ENCODE peak calls at places on chromosomes 13 and 19, in four cellular contexts. H is uterus, F is mucosa of descending colon, X is stomach. D is an unnamed sample.

GRCh38 chr13:20418953-20419352 is 106.7 kb downstream of the CRYL1 start:
- DNase-seq in H (no peak), F (no peak), X (no peak), D (no peak)

GRCh38 chr13:40974460-40975407 is 44.4 kb downstream of the ELF1 start:
- DNase-seq in H (no peak), F (no peak), X (no peak), D (no peak)

GRCh38 chr19:14840206-14840605 is 5.2 kb upstream of the OR7A5 start:
- DNase-seq in H (no peak), F (no peak), X (no peak), D (no peak)

GRCh38 chr19:8363803-8364771 is at the start of gene ANGPTL4:
- DNase-seq in H (peak), F (peak), X (peak), D (peak)

GRCh38 chr19:4374451-4375163 is 25.7 kb downstream of the SH3GL1 start:
- DNase-seq in H (peak), F (peak), X (peak), D (peak)

GRCh38 chr13:44163108-44163507 is 210.5 kb upstream of the SERP2 start:
- DNase-seq in H (no peak), F (no peak), X (no peak), D (no peak)

GRCh38 chr13:109764474-109765292 is 21.7 kb downstream of the IRS2 start:
- DNase-seq in H (no peak), F (no peak), X (no peak), D (peak)

GRCh38 chr13:63167699-63168337 is 1752.2 kb upstream of the PCDH20 start:
- DNase-seq in H (no peak), F (no peak), X (no peak), D (no peak)

GRCh38 chr13:93561553-93561952 is 334.9 kb downstream of the GPC6 start:
- DNase-seq in H (no peak), F (no peak), X (no peak), D (no peak)

GRCh38 chr19:55070755-55071502 is 4.7 kb upstream of the EPS8L1 start:
- DNase-seq in H (no peak), F (peak), X (peak), D (no peak)

GRCh38 chr13:33204130-33204927 is 81.2 kb downstream of the STARD13 start:
- DNase-seq in H (peak), F (no peak), X (peak), D (peak)

GRCh38 chr13:98141938-98142426 is 912 bp upstream of the FARP1 start:
- DNase-seq in H (no peak), F (peak), X (peak), D (peak)

GRCh38 chr13:110445183-110445582 is 116.3 kb downstream of the RAB20 start:
- DNase-seq in H (no peak), F (no peak), X (no peak), D (no peak)

GRCh38 chr13:95503662-95504061 is 48.9 kb upstream of the CLDN10 start:
- DNase-seq in H (no peak), F (no peak), X (no peak), D (no peak)

GRCh38 chr19:41872384-41872774 is 4.7 kb upstream of the CD79A start:
- DNase-seq in H (no peak), F (peak), X (no peak), D (no peak)

GRCh38 chr19:55962186-55962585 is 14.6 kb downstream of the NLRP8 start:
- DNase-seq in H (no peak), F (no peak), X (no peak), D (no peak)

GRCh38 chr19:3140667-3141038 is 4.8 kb downstream of the GNA15 start:
- DNase-seq in H (no peak), F (peak), X (no peak), D (no peak)

GRCh38 chr13:52127783-52128702 is 830 bp downstream of the NEK5 start:
- DNase-seq in H (peak), F (peak), X (peak), D (no peak)

GRCh38 chr13:112893570-112894422 is 75.2 kb upstream of the MCF2L start:
- DNase-seq in H (no peak), F (peak), X (peak), D (peak)

GRCh38 chr13:99982741-99983400 is 1.3 kb downstream of the ZIC2 start:
- DNase-seq in H (no peak), F (no peak), X (no peak), D (no peak)

GRCh38 chr13:110347535-110348308 is 40.6 kb downstream of the COL4A2 start:
- DNase-seq in H (peak), F (no peak), X (no peak), D (peak)

GRCh38 chr13:114194853-114195252 is 15.8 kb downstream of the CFAP97D2 start:
- DNase-seq in H (no peak), F (no peak), X (no peak), D (no peak)

GRCh38 chr19:48123907-48124675 is 13.5 kb upstream of the PLA2G4C start:
- DNase-seq in H (no peak), F (no peak), X (no peak), D (no peak)

GRCh38 chr13:31038834-31039552 is 106.5 kb downstream of the TEX26 start:
- DNase-seq in H (no peak), F (no peak), X (no peak), D (no peak)

DNA sequence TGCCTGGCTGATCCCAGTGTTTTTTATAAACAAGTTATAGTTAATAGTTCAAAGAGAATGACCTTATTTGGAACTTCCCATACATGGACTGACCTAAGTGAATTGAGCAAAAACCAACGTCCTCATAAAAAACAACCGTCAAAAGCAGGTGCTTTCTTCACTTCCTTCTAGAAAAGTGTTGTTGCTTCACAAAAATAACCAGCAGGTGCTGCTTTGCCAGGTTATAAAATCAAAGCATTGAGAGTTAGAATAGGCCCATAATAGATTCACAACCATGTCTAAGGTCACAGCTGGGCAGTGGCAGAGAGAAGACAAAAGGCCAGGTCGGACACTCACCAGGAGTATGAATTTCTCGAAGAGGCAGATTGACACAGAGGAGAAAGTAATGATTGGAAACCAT is 9.5 kb downstream of the RUBCNL start:
- DNase-seq in H (no peak), F (no peak), X (no peak), D (no peak)
- H3K4me3 ChIP-seq in H (no peak), F (no peak), X (no peak), D (no peak)

DNA sequence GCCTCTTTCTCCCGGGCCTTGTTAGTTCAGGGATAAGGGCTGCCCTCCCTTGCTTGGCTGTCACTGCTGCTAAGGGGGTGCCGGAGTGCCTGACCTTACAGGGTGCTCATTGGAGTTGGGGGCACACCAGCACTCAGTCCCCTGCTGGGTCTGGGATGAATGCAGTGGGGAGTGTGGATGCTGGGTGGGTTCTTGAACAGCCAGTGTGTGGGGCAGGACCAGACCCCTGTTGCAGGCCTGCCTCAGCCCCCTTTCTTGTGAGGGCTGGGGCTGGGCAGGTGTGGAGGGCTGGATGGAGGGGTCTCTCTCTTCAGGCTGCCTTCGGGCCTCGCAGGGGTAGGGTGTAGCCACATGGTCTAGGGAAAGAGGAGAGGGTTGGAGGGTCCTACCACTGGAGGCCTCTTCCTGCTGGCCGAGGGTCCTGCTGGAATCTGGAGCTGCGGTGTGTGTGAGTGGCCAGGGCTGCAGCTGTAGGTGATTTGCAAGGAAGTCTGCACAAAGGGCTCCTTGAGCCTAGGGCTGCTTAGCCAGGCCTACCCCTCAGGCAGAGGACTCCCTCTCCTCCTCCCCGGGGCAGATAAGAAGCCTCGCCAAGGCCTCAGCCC is 3.2 kb downstream of the CEBPA start:
- DNase-seq in H (no peak), F (peak), X (no peak), D (peak)
- H3K4me3 ChIP-seq in H (no peak), F (no peak), X (peak), D (peak)

GRCh38 chr19:49680473-49681351 is 3.6 kb downstream of the PRMT1 start:
- DNase-seq in H (peak), F (peak), X (peak), D (peak)
- H3K4me3 ChIP-seq in H (peak), F (no peak), X (peak), D (peak)

GRCh38 chr19:44304659-44305193 is at the start of gene ZNF235:
- DNase-seq in H (peak), F (peak), X (peak), D (peak)

GRCh38 chr19:44303305-44303704 is 1.5 kb downstream of the ZNF235 start:
- DNase-seq in H (no peak), F (no peak), X (no peak), D (no peak)

GRCh38 chr19:44306283-44306682 is 1.5 kb upstream of the ZNF235 start:
- DNase-seq in H (no peak), F (no peak), X (no peak), D (no peak)

GRCh38 chr19:44303976-44304568 is 753 bp downstream of the ZNF235 start:
- DNase-seq in H (no peak), F (no peak), X (no peak), D (no peak)

GRCh38 chr19:44305457-44305856 is 632 bp upstream of the ZNF235 start:
- DNase-seq in H (no peak), F (no peak), X (no peak), D (no peak)
- H3K4me3 ChIP-seq in H (no peak), F (no peak), X (peak), D (peak)

DNA sequence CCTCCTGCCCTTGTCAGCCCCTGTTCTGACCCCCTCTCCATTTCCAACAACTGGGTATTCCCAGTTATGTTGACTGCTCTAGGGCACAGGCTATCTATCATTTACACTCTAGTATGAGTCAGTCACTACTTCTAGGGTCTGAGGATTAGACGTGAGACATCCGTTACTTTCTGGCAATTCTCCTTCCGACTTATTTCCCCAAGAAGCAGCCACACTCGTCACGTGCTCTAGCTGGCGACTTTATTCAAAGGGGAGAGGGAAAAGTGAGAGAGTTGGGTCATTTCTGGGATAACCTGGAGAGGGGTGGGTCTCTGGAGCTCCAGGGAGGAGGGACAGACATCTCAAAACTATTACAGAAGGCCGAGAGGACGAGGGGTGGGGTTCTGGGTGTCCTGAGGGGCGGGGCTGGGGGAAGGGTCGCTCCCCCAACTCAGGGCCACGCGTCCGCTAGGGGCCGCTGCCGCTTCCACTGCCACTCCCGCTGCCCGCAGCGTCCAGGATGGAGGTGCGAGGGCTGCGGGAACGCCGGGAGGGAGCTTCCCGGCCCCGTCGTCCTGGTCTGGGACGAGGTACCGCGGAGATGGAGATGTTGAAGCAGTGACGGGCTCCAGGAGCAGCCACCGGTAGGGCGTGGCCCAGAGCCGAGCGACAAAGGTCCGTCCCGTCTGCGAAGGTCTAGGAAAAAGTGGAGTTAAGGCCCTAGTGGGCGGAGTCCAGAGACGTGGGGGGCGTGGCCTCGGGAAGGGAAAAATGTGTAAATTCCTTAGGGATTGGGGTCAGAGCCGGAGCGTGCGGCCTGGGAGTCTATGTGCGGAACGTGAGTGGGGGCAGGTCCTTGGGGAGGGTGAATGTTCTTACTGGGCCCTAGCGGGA is 8.9 kb downstream of the RTBDN start:
- DNase-seq in H (no peak), F (no peak), X (peak), D (no peak)
- H3K4me3 ChIP-seq in H (no peak), F (no peak), X (peak), D (no peak)

GRCh38 chr13:28494537-28494860 is 429 bp downstream of the FLT1 start:
- DNase-seq in H (no peak), F (peak), X (no peak), D (no peak)
- H3K4me3 ChIP-seq in H (peak), F (no peak), X (peak), D (peak)

D was measured in psoas muscle.